ENCODE peak calls at places on chromosomes 12 and 14, in six cellular contexts. O, K, P, I, Q and M are unnamed samples.

GRCh38 chr12:98939350-98939749 is 294.3 kb downstream of the APAF1 start:
- DNase-seq in O (peak; percentile 20), P (peak; percentile 69), I (peak; percentile 6), Q (no peak), K (no peak), M (peak; percentile 21)

GRCh38 chr12:26056335-26056734 is 68.5 kb downstream of the BHLHE41 start:
- DNase-seq in K (no peak), P (no peak), I (no peak), O (peak; percentile 59), Q (no peak), M (no peak)

GRCh38 chr12:62915130-62915529 is 19.8 kb downstream of the PPM1H start:
- DNase-seq in I (no peak), O (no peak), P (no peak), K (no peak), Q (no peak), M (no peak)

GRCh38 chr14:106208794-106209193 is 682.4 kb downstream of the TMEM121 start:
- DNase-seq in Q (no peak), K (no peak), I (no peak), P (no peak), O (no peak), M (no peak)

GRCh38 chr14:22131749-22132476 is 457.1 kb downstream of the DAD1 start:
- DNase-seq in I (no peak), Q (peak; percentile 78), O (peak; percentile 3), K (peak; percentile 37), P (peak; percentile 59), M (no peak)

GRCh38 chr14:50021261-50021660 is 95.1 kb downstream of the VCPKMT start:
- DNase-seq in O (no peak), Q (no peak), P (no peak), K (no peak), I (no peak), M (no peak)

GRCh38 chr12:94717656-94718055 is 67.3 kb upstream of the TMCC3 start:
- DNase-seq in Q (no peak), P (no peak), O (no peak), K (no peak), I (no peak), M (no peak)

GRCh38 chr12:76636141-76636692 is 76.6 kb upstream of the OSBPL8 start:
- DNase-seq in Q (no peak), P (peak; percentile 87), K (no peak), I (no peak), O (peak; percentile 40), M (no peak)

GRCh38 chr14:96631621-96632362 is 129.6 kb downstream of the PAPOLA start:
- DNase-seq in P (peak; percentile 6), I (no peak), O (no peak), K (peak; percentile 26), Q (peak; percentile 39), M (no peak)

GRCh38 chr12:124142395-124143005 is 152.4 kb upstream of the RFLNA start:
- DNase-seq in O (no peak), K (no peak), I (no peak), Q (no peak), P (no peak), M (no peak)

GRCh38 chr14:32332415-32333116 is 3.5 kb downstream of the AKAP6 start:
- DNase-seq in O (no peak), K (no peak), I (no peak), Q (no peak), P (no peak), M (no peak)

GRCh38 chr12:32488132-32488531 is 88.8 kb downstream of the FGD4 start:
- DNase-seq in K (no peak), Q (no peak), P (no peak), O (no peak), I (no peak), M (no peak)

GRCh38 chr12:67710582-67710981 is 62.0 kb downstream of the DYRK2 start:
- DNase-seq in P (no peak), O (peak; percentile 62), Q (no peak), I (peak; percentile 66), K (no peak), M (no peak)

GRCh38 chr12:93098077-93098476 is 169.0 kb upstream of the EEA1 start:
- DNase-seq in O (peak; percentile 35), Q (peak; percentile 67), I (peak; percentile 40), K (peak; percentile 49), P (peak; percentile 86), M (peak; percentile 29)

GRCh38 chr14:52266179-52266578 is 1.3 kb upstream of the PTGDR start:
- DNase-seq in O (peak; percentile 49), K (no peak), P (no peak), I (no peak), Q (no peak), M (no peak)

GRCh38 chr12:48027183-48028002 is 23.1 kb upstream of the COL2A1 start:
- DNase-seq in I (no peak), Q (peak; percentile 45), K (no peak), O (no peak), P (peak; percentile 58), M (peak; percentile 84)

GRCh38 chr12:104958946-104959841 is 1.1 kb upstream of the SLC41A2 start:
- DNase-seq in P (peak; percentile 32), K (peak; percentile 53), O (peak; percentile 51), I (peak; percentile 48), Q (no peak), M (no peak)

DNA sequence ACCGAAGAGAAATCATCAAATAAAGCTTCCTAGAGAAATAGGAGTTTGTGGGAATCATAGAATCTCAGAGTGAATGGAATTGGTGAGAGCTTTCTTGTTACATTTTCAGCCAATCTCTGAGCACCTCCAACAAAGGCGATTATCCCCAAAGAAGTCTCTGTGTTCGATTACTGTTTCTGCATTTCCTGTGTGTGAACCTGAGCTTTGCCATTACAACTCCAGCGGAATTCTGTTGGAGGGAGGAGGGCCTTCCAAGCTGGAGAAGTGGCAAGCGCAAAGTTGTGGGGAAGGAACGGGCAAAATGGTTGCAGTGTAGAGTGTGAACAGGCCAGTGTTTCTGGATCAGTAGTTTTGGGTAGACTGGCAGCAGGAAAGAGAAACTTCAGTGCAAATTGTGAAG is 23.1 kb downstream of the TMEM117 start:
- DNase-seq in K (no peak), O (no peak), P (no peak), I (no peak), Q (no peak), M (no peak)
- H3K23ac ChIP-seq in K (no peak overlapping the region), O (no peak overlapping the region), P (no peak overlapping the region), I (no peak overlapping the region), Q (no peak overlapping the region), M (no peak overlapping the region)

GRCh38 chr12:121789233-121789781 is 4.2 kb downstream of the RHOF start:
- DNase-seq in K (no peak), P (no peak), I (no peak), O (no peak), Q (no peak), M (no peak)
- H3K23ac ChIP-seq in K (no peak overlapping the region), P (no peak overlapping the region), I (no peak overlapping the region), O (no peak overlapping the region), Q (no peak overlapping the region), M (no peak overlapping the region)

GRCh38 chr12:57534991-57535543 is 11.9 kb downstream of the DCTN2 start:
- DNase-seq in I (no peak), O (no peak), P (no peak), K (no peak), Q (no peak), M (no peak)

GRCh38 chr12:57530396-57531142 is 7.9 kb downstream of the MBD6 start:
- DNase-seq in O (no peak), K (no peak), Q (no peak), P (no peak), I (no peak), M (no peak)

GRCh38 chr12:57534250-57534649 is 11.6 kb downstream of the MBD6 start:
- DNase-seq in P (no peak), Q (no peak), K (no peak), I (no peak), O (no peak), M (no peak)

GRCh38 chr12:57531836-57532235 is 9.2 kb downstream of the MBD6 start:
- DNase-seq in P (no peak), Q (no peak), O (no peak), K (no peak), I (no peak), M (no peak)

DNA sequence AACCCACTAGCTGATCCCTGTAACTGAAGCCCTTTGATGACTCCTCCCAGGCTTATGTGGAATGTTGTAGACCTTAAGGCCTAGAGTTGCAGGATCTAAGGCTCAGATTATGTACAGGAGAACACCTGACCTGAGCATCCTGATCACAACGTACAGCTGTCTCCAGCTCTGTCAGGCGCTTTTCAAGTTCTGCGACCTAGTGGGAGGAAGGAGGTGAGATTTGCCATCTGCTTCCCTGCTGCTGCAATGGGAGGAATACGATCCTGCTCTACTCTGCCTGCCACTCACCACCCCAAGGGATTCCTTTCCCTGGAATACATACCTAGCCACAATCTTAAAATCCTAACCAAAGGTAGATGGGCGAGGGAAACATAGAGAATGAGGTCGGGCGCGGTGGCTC is 10.5 kb downstream of the MBD6 start:
- DNase-seq in P (no peak), I (no peak), K (no peak), O (no peak), Q (no peak), M (no peak)
- H3K23ac ChIP-seq in P (no peak overlapping the region), I (no peak overlapping the region), K (no peak overlapping the region), O (no peak overlapping the region), Q (no peak overlapping the region), M (no peak overlapping the region)

GRCh38 chr14:59450716-59451115 is 14.5 kb downstream of the GPR135 start:
- DNase-seq in O (no peak), P (no peak), K (no peak), Q (no peak), I (no peak), M (no peak)
- H3K23ac ChIP-seq in O (no peak overlapping the region), P (no peak overlapping the region), K (no peak overlapping the region), Q (no peak overlapping the region), I (no peak overlapping the region), M (no peak overlapping the region)

GRCh38 chr14:104519721-104520120 is 59.8 kb upstream of the C14orf180 start:
- DNase-seq in Q (peak; percentile 32), I (no peak), K (no peak), O (no peak), P (no peak), M (no peak)

GRCh38 chr14:104517426-104517825 is 62.1 kb upstream of the C14orf180 start:
- DNase-seq in P (no peak), I (no peak), K (no peak), O (no peak), Q (peak; percentile 11), M (no peak)

GRCh38 chr14:104516906-104517305 is 62.7 kb upstream of the C14orf180 start:
- DNase-seq in P (no peak), O (no peak), I (no peak), K (no peak), Q (peak; percentile 7), M (no peak)

GRCh38 chr14:104517867-104518266 is 61.7 kb upstream of the C14orf180 start:
- DNase-seq in I (no peak), Q (peak; percentile 1), O (no peak), K (no peak), P (no peak), M (no peak)

GRCh38 chr14:104518659-104519350 is 60.8 kb upstream of the C14orf180 start:
- DNase-seq in O (no peak), P (no peak), K (no peak), I (no peak), Q (peak; percentile 23), M (no peak)
- H3K23ac ChIP-seq in O (no peak overlapping the region), P (no peak overlapping the region), K (no peak overlapping the region), I (no peak overlapping the region), Q (no peak overlapping the region), M (no peak overlapping the region)